ENCODE peak calls at places on chromosome 7, in six cellular contexts. Z, W, Q, B, I and J are unnamed samples.

GRCh38 chr7:24573008-24573553 is at the start of gene PALS2:
- DNase-seq in Z (peak), W (peak), Q (peak), B (peak), I (peak), J (peak)

GRCh38 chr7:95476072-95476845 is 9.5 kb upstream of the ASB4 start:
- DNase-seq in Z (no peak), W (no peak), Q (no peak), B (no peak), I (no peak), J (no peak)

GRCh38 chr7:134547738-134548054 is 1.2 kb upstream of the AKR1B15 start:
- DNase-seq in Z (no peak), W (no peak), Q (peak), B (no peak), I (peak), J (no peak)

GRCh38 chr7:129136887-129137647 is 7.4 kb upstream of the TSPAN33 start:
- DNase-seq in Z (peak), W (no peak), Q (no peak), B (no peak), I (no peak), J (no peak)

GRCh38 chr7:140322759-140323158 is 75.6 kb downstream of the SLC37A3 start:
- DNase-seq in Z (no peak), W (no peak), Q (no peak), B (no peak), I (no peak), J (no peak)

GRCh38 chr7:5776894-5777645 is 4.4 kb downstream of the RNF216 start:
- DNase-seq in Z (no peak), W (no peak), Q (no peak), B (no peak), I (no peak), J (no peak)

GRCh38 chr7:87013841-87014191 is 45.6 kb downstream of the ELAPOR2 start:
- DNase-seq in Z (no peak), W (no peak), Q (no peak), B (no peak), I (no peak), J (no peak)

GRCh38 chr7:73612598-73613269 is 11.6 kb downstream of the MLXIPL start:
- DNase-seq in Z (no peak), W (no peak), Q (no peak), B (no peak), I (no peak), J (no peak)

GRCh38 chr7:140631602-140632001 is 9.0 kb downstream of the DENND2A start:
- DNase-seq in Z (no peak), W (no peak), Q (no peak), B (no peak), I (no peak), J (no peak)

GRCh38 chr7:18177815-18178660 is 150.4 kb upstream of the PRPS1L1 start:
- DNase-seq in Z (no peak), W (no peak), Q (no peak), B (no peak), I (no peak), J (no peak)

DNA sequence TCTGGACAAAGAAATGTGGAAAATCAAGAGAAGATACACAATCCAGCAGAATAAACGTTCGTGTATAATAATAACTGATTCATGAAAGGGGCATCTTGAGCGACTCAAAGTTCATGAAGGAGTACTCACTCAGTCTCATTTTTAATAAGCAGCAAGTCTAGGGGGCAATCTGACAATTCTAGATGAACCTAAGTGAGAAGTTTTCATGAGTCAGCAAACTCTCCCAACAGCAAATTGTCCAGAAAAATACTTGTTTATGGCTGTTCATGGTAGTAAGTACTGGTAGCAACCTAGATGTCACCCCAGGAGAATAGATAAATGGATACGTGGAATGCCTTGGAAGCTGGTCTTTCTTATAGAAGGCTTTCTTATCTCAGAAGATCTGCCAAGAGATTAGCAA is 541.7 kb downstream of the INHBA start:
- DNase-seq in Z (no peak), W (no peak), Q (no peak), B (no peak), I (no peak), J (no peak)
- H3K4me3 ChIP-seq in Z (no peak), W (no peak), Q (no peak), B (no peak), I (no peak), J (no peak)

DNA sequence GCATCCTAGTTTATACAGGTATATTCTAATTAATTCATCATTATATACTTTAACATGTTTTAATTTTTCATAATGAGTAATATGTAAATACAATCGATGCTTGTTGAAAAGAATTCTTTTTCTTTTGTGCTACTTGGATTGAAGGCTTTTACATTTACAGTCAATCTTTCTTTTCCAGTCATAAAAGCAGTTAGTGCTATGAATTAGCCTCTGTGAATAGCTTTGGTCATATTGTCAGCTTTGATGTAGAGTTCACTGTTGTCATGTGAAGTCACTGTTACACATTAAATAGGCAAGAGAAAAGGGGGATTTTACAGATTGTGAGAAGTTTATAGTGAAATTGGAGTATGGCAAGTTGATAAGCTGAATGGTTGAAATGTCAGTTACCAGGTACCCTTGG is 103.3 kb upstream of the FAM133B start:
- DNase-seq in Z (no peak), W (no peak), Q (no peak), B (no peak), I (no peak), J (no peak)
- H3K27ac ChIP-seq in Z (no peak), W (no peak), Q (no peak), B (no peak), I (no peak), J (no peak)

GRCh38 chr7:100802951-100803350 is 24.4 kb downstream of the EPHB4 start:
- DNase-seq in Z (no peak), W (no peak), Q (no peak), B (no peak), I (peak), J (no peak)
- H3K4me3 ChIP-seq in Z (no peak), W (no peak), Q (peak), B (no peak), I (no peak), J (no peak)

GRCh38 chr7:148865283-148865682 is 18.8 kb downstream of the EZH2 start:
- DNase-seq in Z (no peak), W (no peak), Q (no peak), B (no peak), I (no peak), J (no peak)
- H3K27ac ChIP-seq in Z (no peak), W (no peak), Q (no peak), B (no peak), I (no peak), J (no peak)

GRCh38 chr7:85119934-85120333 is 66.9 kb downstream of the SEMA3D start:
- DNase-seq in Z (no peak), W (no peak), Q (no peak), B (no peak), I (no peak), J (no peak)
- H3K4me3 ChIP-seq in Z (no peak), W (no peak), Q (no peak), B (no peak), I (no peak), J (no peak)

GRCh38 chr7:115689941-115690340 is 340.6 kb downstream of the TFEC start:
- DNase-seq in Z (no peak), W (no peak), Q (no peak), B (no peak), I (no peak), J (no peak)
- H3K27ac ChIP-seq in Z (no peak), W (no peak), Q (no peak), B (no peak), I (no peak), J (no peak)